ENCODE peak calls at places on chromosomes 16 and 17, in five cellular contexts. M is NCI-H1092 treated with DMSO at 0.1 percent for 48 hours; T is SK-N-MC; F is AG04450; K is activated naive CD4-positive, alpha-beta T cell. I is an unnamed sample.

GRCh38 chr16:68642436-68643064 is 2.6 kb upstream of the CDH3 start:
- DNase-seq in K (no peak), F (no peak), T (no peak), M (peak), I (no peak)

GRCh38 chr16:51154271-51155171 is 3.5 kb upstream of the SALL1 start:
- DNase-seq in T (no peak), F (no peak), M (no peak), K (no peak), I (no peak)

GRCh38 chr17:4658478-4659305 is 17.2 kb upstream of the ALOX15 start:
- DNase-seq in K (no peak), T (no peak), M (no peak), F (peak), I (no peak)

GRCh38 chr17:48194097-48194550 is 86.6 kb downstream of the SNX11 start:
- DNase-seq in M (peak), K (no peak), F (peak), T (no peak), I (peak)

GRCh38 chr16:23597003-23597756 is 1.1 kb upstream of the NDUFAB1 start:
- DNase-seq in K (no peak), T (no peak), F (no peak), M (no peak), I (peak)

GRCh38 chr17:9451919-9452318 is 123.7 kb downstream of the STX8 start:
- DNase-seq in K (no peak), M (no peak), F (no peak), T (no peak), I (no peak)

GRCh38 chr16:53224932-53225533 is 170.2 kb downstream of the CHD9 start:
- DNase-seq in T (no peak), F (no peak), M (no peak), K (no peak), I (peak)

GRCh38 chr17:36496018-36496789 is 9.7 kb downstream of the ZNHIT3 start:
- DNase-seq in M (no peak), F (no peak), T (no peak), K (no peak), I (no peak)

GRCh38 chr16:17403156-17403809 is 67.5 kb downstream of the XYLT1 start:
- DNase-seq in K (no peak), T (no peak), F (no peak), M (no peak), I (peak)

GRCh38 chr16:12239953-12240485 is 263.5 kb downstream of the SNX29 start:
- DNase-seq in K (no peak), M (peak), T (no peak), F (no peak), I (no peak)

GRCh38 chr17:38702900-38703741 is 2.0 kb upstream of the MLLT6 start:
- DNase-seq in M (no peak), F (no peak), K (no peak), T (no peak), I (no peak)

GRCh38 chr16:49622084-49622390 is 233.9 kb downstream of the ZNF423 start:
- DNase-seq in K (no peak), M (no peak), F (no peak), T (no peak), I (no peak)

GRCh38 chr17:1122681-1123396 is 56.9 kb downstream of the ABR start:
- DNase-seq in M (peak), K (peak), F (peak), T (no peak), I (peak)

GRCh38 chr17:66355510-66355909 is 53.1 kb downstream of the PRKCA start:
- DNase-seq in K (no peak), T (no peak), F (no peak), M (no peak), I (no peak)

GRCh38 chr16:66254751-66255150 is 111.7 kb upstream of the CDH5 start:
- DNase-seq in F (no peak), M (no peak), K (no peak), T (no peak), I (no peak)

GRCh38 chr16:82995927-82996441 is 369.2 kb downstream of the CDH13 start:
- DNase-seq in F (peak), K (no peak), M (peak), T (no peak), I (peak)

GRCh38 chr17:82664276-82664575 is 16.0 kb upstream of the WDR45B start:
- DNase-seq in F (no peak), M (no peak), K (no peak), T (no peak), I (no peak)

GRCh38 chr17:75785770-75786538 is 1.3 kb downstream of the UNK start:
- DNase-seq in M (peak), K (no peak), F (no peak), T (no peak), I (no peak)

GRCh38 chr17:14070344-14071007 is 1.2 kb downstream of the COX10 start:
- DNase-seq in M (no peak), F (no peak), T (no peak), K (no peak), I (no peak)

GRCh38 chr17:63295839-63296590 is 150.1 kb downstream of the CYB561 start:
- DNase-seq in F (no peak), M (no peak), T (no peak), K (no peak), I (no peak)

GRCh38 chr17:74403512-74404137 is 28.3 kb upstream of the GPRC5C start:
- DNase-seq in K (no peak), F (no peak), T (no peak), M (peak), I (no peak)

GRCh38 chr17:37605813-37606505 is 3.3 kb downstream of the SYNRG start:
- DNase-seq in F (no peak), K (no peak), M (no peak), T (no peak), I (no peak)

GRCh38 chr16:84266451-84266850 is 26.6 kb upstream of the KCNG4 start:
- DNase-seq in M (no peak), F (no peak), T (no peak), K (no peak), I (peak)

GRCh38 chr16:79150626-79151025 is 449.9 kb downstream of the MAF start:
- DNase-seq in K (no peak), T (no peak), F (no peak), M (no peak), I (no peak)

GRCh38 chr17:11871773-11872172 is 125.5 kb downstream of the ZNF18 start:
- DNase-seq in F (no peak), T (no peak), K (no peak), M (no peak), I (peak)

GRCh38 chr17:29682987-29683386 is 60.3 kb upstream of the CORO6 start:
- DNase-seq in T (peak), M (no peak), K (no peak), F (no peak), I (no peak)

GRCh38 chr17:2547176-2547575 is 35.5 kb upstream of the METTL16 start:
- DNase-seq in F (no peak), M (no peak), T (no peak), K (no peak), I (peak)

GRCh38 chr17:75774988-75775668 is 9.5 kb upstream of the UNK start:
- DNase-seq in T (no peak), F (no peak), K (peak), M (no peak), I (no peak)

GRCh38 chr17:35912339-35912912 is 18.1 kb downstream of the RDM1 start:
- DNase-seq in K (no peak), T (no peak), M (no peak), F (no peak), I (no peak)

GRCh38 chr17:34139996-34140395 is 115.1 kb upstream of the CCL2 start:
- DNase-seq in K (no peak), F (no peak), M (no peak), T (no peak), I (no peak)

I was measured in SK-MEL-5.